ENCODE peak calls at places on chromosomes 4 and X, in six cellular contexts. X is A549, J is brain microvascular endothelial cell, P is astrocyte of the spinal cord, O is lower leg skin, G is mammary epithelial cell. C is an unnamed sample.

GRCh38 chrX:68443155-68443868 is 10.0 kb upstream of the OPHN1 start:
- DNase-seq in P (peak), G (peak), X (no peak), O (no peak), J (peak), C (peak)

GRCh38 chrX:103488332-103488731 is 31.0 kb downstream of the RAB40A start:
- DNase-seq in P (peak), G (no peak), O (no peak), X (peak), J (no peak), C (no peak)

GRCh38 chr4:156496797-156497196 is 474.8 kb downstream of the PDGFC start:
- DNase-seq in J (peak), O (no peak), X (no peak), G (no peak), P (peak), C (no peak)

GRCh38 chrX:55759478-55759877 is 41.9 kb downstream of the RRAGB start:
- DNase-seq in X (no peak), J (no peak), P (no peak), G (no peak), O (no peak), C (no peak)

GRCh38 chr4:39699676-39700409 is 1.9 kb downstream of the UBE2K start:
- DNase-seq in P (peak), G (peak), X (peak), O (no peak), J (no peak), C (no peak)

GRCh38 chrX:33725556-33726232 is 406.4 kb downstream of the FAM47A start:
- DNase-seq in P (peak), O (no peak), J (peak), G (peak), X (no peak), C (peak)

GRCh38 chrX:71171110-71171801 is 26.6 kb downstream of the NLGN3 start:
- DNase-seq in J (no peak), G (no peak), P (no peak), O (no peak), X (no peak), C (no peak)

GRCh38 chr4:151013491-151013890 is 1.6 kb downstream of the LRBA start:
- DNase-seq in P (no peak), J (no peak), O (no peak), G (no peak), X (no peak), C (no peak)

GRCh38 chrX:53022381-53022780 is 26.2 kb upstream of the GPR173 start:
- DNase-seq in O (no peak), J (no peak), X (no peak), P (no peak), G (no peak), C (no peak)

GRCh38 chr4:7873881-7874280 is 65.8 kb downstream of the AFAP1 start:
- DNase-seq in X (no peak), G (no peak), J (no peak), O (no peak), P (no peak), C (no peak)

GRCh38 chr4:7874838-7875237 is 64.8 kb downstream of the AFAP1 start:
- DNase-seq in X (no peak), P (no peak), G (no peak), J (no peak), O (no peak), C (no peak)

GRCh38 chr4:7868892-7869471 is 70.7 kb downstream of the AFAP1 start:
- DNase-seq in P (no peak), J (no peak), O (no peak), G (no peak), X (no peak), C (no peak)

GRCh38 chr4:7871356-7871755 is 68.3 kb downstream of the AFAP1 start:
- DNase-seq in J (no peak), G (no peak), X (no peak), O (no peak), P (no peak), C (no peak)

DNA sequence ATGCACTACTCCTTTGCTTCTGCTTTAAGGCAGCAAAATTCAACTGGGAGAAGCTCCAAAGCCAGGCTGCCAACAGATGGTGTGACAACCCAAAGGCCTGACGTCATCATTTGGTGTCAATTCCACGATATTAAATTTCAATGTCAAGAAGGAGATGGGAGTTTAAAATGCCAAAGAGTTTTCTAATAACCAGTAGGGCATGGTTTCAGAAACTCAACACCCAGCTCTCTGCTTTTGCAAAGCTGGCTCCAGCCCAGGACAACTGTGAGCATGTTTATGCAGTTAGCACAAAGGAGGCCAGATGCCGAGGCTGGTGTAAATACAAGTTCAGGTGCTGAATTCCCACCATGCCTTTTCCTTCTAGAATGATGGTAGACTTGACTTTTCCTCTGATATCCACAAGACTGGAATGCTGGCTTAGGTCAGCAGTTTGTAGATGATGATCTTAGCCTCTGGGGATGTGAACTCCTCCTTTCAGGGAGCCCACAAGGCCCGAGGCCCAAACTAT is 67.3 kb downstream of the AFAP1 start:
- DNase-seq in G (no peak), J (peak), X (no peak), O (peak), P (peak), C (no peak)
- H3K4me3 ChIP-seq in G (no peak), J (no peak), X (peak), O (no peak), P (no peak), C (no peak)

GRCh38 chr4:40713798-40714197 is 36.0 kb upstream of the NSUN7 start:
- DNase-seq in G (no peak), O (no peak), X (no peak), P (no peak), J (no peak), C (no peak)
- TF ChIP-seq CTCF in G (no peak), O (no peak), X (no peak), P (no peak), J (no peak), C (no peak)

DNA sequence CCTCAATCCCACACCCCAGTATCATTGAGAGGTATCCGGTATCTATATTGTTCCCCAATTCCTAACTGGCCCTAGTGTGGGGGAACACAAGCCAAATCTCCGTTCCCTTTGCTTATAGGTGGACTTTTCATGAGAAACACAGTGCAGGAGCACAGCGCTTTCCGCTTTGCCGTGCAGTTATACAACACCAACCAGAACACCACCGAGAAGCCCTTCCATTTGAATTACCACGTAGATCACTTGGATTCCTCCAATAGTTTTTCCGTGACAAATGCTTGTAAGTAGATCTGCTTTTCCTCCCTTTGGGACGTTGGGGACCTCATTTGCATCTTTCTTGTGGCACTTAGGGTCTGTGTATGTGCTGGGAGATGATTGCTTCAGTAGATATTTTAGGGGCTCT is 1.6 kb downstream of the GRIA3 start:
- DNase-seq in X (no peak), J (no peak), O (no peak), G (no peak), P (no peak), C (no peak)
- H3K4me3 ChIP-seq in X (no peak), J (peak), O (no peak), G (no peak), P (peak), C (no peak)

GRCh38 chr4:40809058-40809457 is 59.3 kb downstream of the NSUN7 start:
- DNase-seq in P (no peak), G (no peak), X (no peak), J (no peak), O (no peak), C (no peak)
- TF ChIP-seq CTCF in P (no peak), G (no peak), X (no peak), J (no peak), O (no peak), C (no peak)

GRCh38 chr4:184548321-184548650 is 73.9 kb upstream of the IRF2 start:
- DNase-seq in O (no peak), G (no peak), X (no peak), J (no peak), P (no peak), C (no peak)
- H3K4me3 ChIP-seq in O (no peak), G (no peak), X (no peak), J (no peak), P (no peak), C (no peak)

GRCh38 chrX:50905334-50905733 is 5.2 kb upstream of the BMP15 start:
- DNase-seq in G (peak), O (no peak), P (no peak), X (no peak), J (no peak), C (no peak)
- TF ChIP-seq CTCF in G (peak), O (no peak), P (peak), X (no peak), J (peak), C (peak)

GRCh38 chr4:140296871-140297570 is 76.4 kb upstream of the SCOC start:
- DNase-seq in P (no peak), X (no peak), J (no peak), G (peak), O (no peak), C (no peak)
- H3K4me3 ChIP-seq in P (no peak), X (no peak), J (no peak), G (no peak), O (no peak), C (no peak)

DNA sequence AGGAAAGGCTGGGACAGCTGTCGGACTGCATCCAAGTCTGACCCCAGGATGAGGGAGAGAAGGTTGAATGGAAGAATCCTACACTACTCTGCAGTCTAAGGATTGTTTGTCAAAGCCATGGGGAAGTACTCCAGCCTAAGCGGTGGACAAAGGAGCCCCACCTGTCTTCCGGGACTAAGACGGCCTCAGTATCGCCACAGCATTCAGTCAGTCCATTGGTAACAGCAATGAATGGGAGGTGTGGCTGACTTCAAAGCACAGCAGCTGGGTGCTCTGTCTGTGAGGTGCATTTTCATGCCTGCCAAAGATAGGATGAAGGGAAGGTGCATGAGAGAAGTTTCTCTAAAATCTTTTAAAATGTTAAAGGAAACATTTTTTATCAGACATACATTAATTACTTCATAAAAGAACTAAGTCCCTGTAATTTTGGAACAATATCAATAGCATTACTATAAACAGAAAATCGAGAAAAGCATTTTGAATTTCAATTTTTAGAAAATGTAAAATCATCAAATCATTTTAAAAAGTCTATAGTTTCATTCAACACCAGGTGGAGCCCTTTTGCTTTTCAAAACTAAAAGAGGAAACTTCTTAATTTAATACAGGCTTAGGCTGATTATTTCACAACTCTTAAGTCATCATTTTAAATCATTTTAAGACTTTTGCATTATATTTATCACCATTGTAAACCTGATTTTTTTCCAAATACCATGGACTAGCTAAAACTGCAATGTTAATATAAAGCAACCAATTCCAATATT is 27.6 kb upstream of the INTU start:
- DNase-seq in G (peak), O (no peak), P (peak), X (no peak), J (no peak), C (no peak)
- TF ChIP-seq CTCF in G (peak), O (no peak), P (peak), X (peak), J (no peak), C (peak)